ENCODE peak calls at places on chromosome X, in ten cellular contexts. X is astrocyte, Z is stomach, G is breast epithelium, H is fibroblast of lung, N is PC-9, I is uterus, U is HepG2, A is body of pancreas, M is lower lobe of right lung. Q is an unnamed sample.

GRCh38 chrX:46704767-46705386 is 54.0 kb downstream of the SLC9A7 start:
- DNase-seq in H (no peak), M (no peak), G (no peak), Z (no peak), U (no peak), X (peak; percentile 69), N (no peak), I (no peak), A (no peak), Q (no peak)

GRCh38 chrX:130260316-130260715 is 8.4 kb downstream of the ZNF280C start:
- DNase-seq in M (no peak), X (peak; percentile 63), G (no peak), I (no peak), U (no peak), Z (no peak), N (no peak), A (no peak), H (peak; percentile 81), Q (no peak)

GRCh38 chrX:120773801-120774200 is 101.9 kb downstream of the CT47B1 start:
- DNase-seq in N (no peak), U (no peak), M (no peak), Z (no peak), I (no peak), X (no peak), H (no peak), G (no peak), A (no peak), Q (no peak)

GRCh38 chrX:115592997-115593734 is 32.2 kb downstream of the PLS3 start:
- DNase-seq in X (peak; percentile 56), I (no peak), A (no peak), N (peak; percentile 92), H (peak; percentile 48), Z (no peak), M (no peak), G (no peak), U (no peak), Q (peak; percentile 43)

GRCh38 chrX:130539721-130540321 is 138.0 kb downstream of the RBMX2 start:
- DNase-seq in G (no peak), U (peak; percentile 15), I (peak; percentile 20), X (peak; percentile 4), A (peak; percentile 55), N (no peak), H (peak; percentile 61), M (peak; percentile 51), Z (peak; percentile 46), Q (peak; percentile 20)

GRCh38 chrX:15739886-15740285 is 1.8 kb downstream of the CA5B start:
- DNase-seq in I (no peak), H (peak; percentile 47), Z (no peak), A (no peak), X (no peak), N (no peak), G (no peak), U (no peak), M (no peak), Q (peak; percentile 1)

GRCh38 chrX:154091678-154092077 is 5.8 kb downstream of the MECP2 start:
- DNase-seq in N (no peak), Z (peak; percentile 33), H (no peak), U (no peak), G (no peak), X (no peak), M (peak; percentile 45), A (peak; percentile 34), I (no peak), Q (no peak)

GRCh38 chrX:19576742-19577141 is 61.4 kb upstream of the MAP3K15 start:
- DNase-seq in M (no peak), U (no peak), G (no peak), H (no peak), Z (no peak), X (no peak), I (no peak), A (no peak), N (no peak), Q (no peak)

GRCh38 chrX:18010251-18010650 is 149.2 kb upstream of the RAI2 start:
- DNase-seq in Z (no peak), G (no peak), M (no peak), H (no peak), A (no peak), X (no peak), I (no peak), U (no peak), N (no peak), Q (no peak)

GRCh38 chrX:9416562-9417319 is 48.1 kb upstream of the TBL1X start:
- DNase-seq in A (no peak), M (no peak), I (no peak), G (no peak), X (no peak), Z (no peak), H (peak; percentile 79), N (peak; percentile 80), U (no peak), Q (no peak)

GRCh38 chrX:21374163-21374993 is at the start of gene CNKSR2:
- DNase-seq in I (peak; percentile 32), M (peak; percentile 61), N (no peak), G (no peak), A (peak; percentile 75), X (no peak), Z (peak; percentile 65), H (peak; percentile 19), U (no peak), Q (no peak)

DNA sequence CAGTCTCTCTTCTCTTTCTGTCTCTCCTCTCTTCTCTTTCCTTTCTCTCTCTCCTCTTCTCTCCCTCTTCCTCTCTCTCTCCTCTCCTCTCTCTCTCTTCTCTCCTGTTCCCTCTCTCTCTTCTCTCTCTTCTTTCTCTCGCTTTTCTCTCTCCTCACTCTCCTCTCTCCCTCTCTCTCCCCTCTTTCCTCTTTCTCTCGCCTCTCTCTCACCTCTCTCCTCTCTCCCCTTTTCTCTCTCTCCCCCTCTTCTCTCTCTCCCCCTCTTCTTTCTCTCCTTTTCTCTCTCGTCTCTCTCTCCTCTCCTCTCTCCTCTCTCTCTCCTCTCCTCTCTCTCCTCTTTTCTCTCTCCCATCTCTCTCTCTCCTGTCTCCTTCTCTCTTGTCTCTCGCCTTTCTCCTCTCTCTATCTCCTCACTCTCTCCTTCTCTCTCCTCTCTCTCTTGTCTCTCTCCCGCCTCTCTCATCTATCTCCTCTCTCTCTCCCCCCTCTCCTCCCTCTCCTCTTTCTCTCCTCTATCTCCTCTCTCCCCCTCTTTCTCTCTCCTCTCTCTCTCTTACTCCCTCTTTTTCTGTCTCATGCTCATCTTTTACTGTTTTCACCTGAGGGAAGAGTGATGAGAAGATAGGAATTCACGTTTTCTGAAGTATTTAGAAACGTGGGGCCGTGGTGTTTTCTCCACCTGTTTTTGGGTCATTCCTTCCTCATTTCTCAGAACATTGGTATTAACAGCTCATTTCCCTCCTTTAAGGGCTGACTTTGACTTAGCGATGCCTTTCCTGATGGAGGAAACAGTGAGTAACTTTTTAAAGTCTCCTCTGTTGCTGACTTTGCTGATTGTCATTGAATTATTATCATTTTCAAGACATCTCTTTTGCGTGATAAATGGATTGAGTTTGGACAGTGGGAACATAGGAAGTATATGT is 80.6 kb upstream of the CD99 start:
- DNase-seq in G (no peak), A (no peak), Z (no peak), U (no peak), I (no peak), H (peak; percentile 12), M (no peak), N (peak; percentile 39), X (no peak), Q (no peak)
- H3K27ac ChIP-seq in G (no peak overlapping the region), A (no peak overlapping the region), Z (no peak overlapping the region), U (no peak overlapping the region), I (peak overlapping the region; percentile 85), H (no peak overlapping the region), M (no peak overlapping the region), N (peak overlapping the region; percentile 37), X (no peak overlapping the region), Q (no peak overlapping the region)

DNA sequence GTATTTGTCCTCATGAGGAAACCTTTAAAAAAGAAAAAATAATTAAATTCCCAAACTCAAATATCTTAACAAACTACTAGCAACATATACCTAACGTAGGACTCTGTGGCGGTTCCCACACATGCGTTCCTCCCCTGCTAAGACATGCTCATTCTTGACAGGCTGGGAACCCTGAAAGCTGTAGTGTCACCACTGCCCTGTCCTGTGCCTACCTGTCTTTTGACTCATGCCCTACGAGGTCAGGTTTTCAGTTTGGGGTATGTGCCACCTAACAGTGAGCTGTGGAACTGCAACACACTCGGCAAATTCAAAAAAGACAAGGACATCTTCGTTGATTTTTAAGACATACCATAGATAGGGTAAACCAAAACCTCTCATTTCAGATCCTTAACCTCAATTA is 17.8 kb downstream of the IDS start:
- DNase-seq in H (no peak), U (no peak), X (no peak), N (peak; percentile 47), A (no peak), G (no peak), Z (no peak), I (no peak), M (no peak), Q (peak; percentile 28)
- TF ChIP-seq CTCF in H (no peak), U (no peak), X (peak; percentile 16), N (peak; percentile 61), A (no peak), G (no peak), Z (no peak), I (no peak), M (no peak), Q (no peak)

GRCh38 chrX:41512394-41512793 is 65.3 kb downstream of the NYX start:
- DNase-seq in A (no peak), Z (no peak), U (no peak), I (no peak), H (no peak), X (no peak), M (no peak), N (no peak), G (no peak), Q (no peak)
- H3K27ac ChIP-seq in A (no peak overlapping the region), Z (no peak overlapping the region), U (no peak overlapping the region), I (no peak overlapping the region), H (no peak overlapping the region), X (no peak overlapping the region), M (no peak overlapping the region), N (no peak overlapping the region), G (no peak overlapping the region), Q (no peak overlapping the region)

GRCh38 chrX:113873056-113873455 is 710.8 kb upstream of the HTR2C start:
- DNase-seq in G (no peak), N (no peak), X (no peak), U (no peak), Z (no peak), I (no peak), H (no peak), M (no peak), A (no peak), Q (no peak)

GRCh38 chrX:113868169-113868568 is 715.7 kb upstream of the HTR2C start:
- DNase-seq in I (no peak), N (no peak), Z (no peak), H (no peak), G (no peak), A (no peak), X (no peak), U (no peak), M (no peak), Q (no peak)

GRCh38 chrX:113868716-113869115 is 715.2 kb upstream of the HTR2C start:
- DNase-seq in A (no peak), I (no peak), G (no peak), N (no peak), X (no peak), M (no peak), H (no peak), Z (no peak), U (no peak), Q (no peak)
- TF ChIP-seq CTCF in A (no peak), I (no peak), G (no peak), N (no peak), X (no peak), M (no peak), H (no peak), Z (no peak), U (no peak), Q (no peak)

DNA sequence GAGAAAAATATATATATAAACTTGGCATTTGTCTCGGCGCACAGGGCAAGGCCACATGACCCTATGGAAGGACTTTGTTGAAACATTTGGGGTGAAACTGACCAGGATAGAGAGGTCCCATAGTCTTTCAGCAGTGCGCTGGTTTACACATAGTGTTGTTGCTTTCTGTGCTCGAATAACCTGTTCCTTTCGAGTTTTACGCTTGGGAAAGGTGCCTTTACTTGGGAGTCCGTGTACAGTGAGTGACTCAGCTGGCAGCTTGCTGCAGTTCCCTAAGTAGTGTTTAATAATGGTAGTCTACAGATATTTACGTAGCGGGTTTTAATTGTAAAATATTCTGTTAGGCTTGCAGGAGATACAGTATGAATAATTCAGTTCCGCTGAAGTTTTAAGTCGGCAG is 578 bp downstream of the APOOL start:
- DNase-seq in M (no peak), A (no peak), Z (no peak), U (no peak), N (peak; percentile 37), X (peak; percentile 20), H (peak; percentile 12), I (no peak), G (no peak), Q (peak; percentile 1)
- H3K27ac ChIP-seq in M (peak overlapping the region; percentile 73), A (peak overlapping the region; percentile 81), Z (peak overlapping the region; percentile 71), U (peak overlapping the region; percentile 80), N (peak overlapping the region; percentile 91), X (peak overlapping the region; percentile 62), H (peak overlapping the region; percentile 59), I (peak overlapping the region; percentile 38), G (peak overlapping the region; percentile 62), Q (peak overlapping the region; percentile 60)